ENCODE peak calls at places on chromosomes 13 and 19, in seven cellular contexts. One of them, this sample, is unnamed.

GRCh38 chr13:40665754-40666057 is 735 bp downstream of the FOXO1 start:
- DNase-seq in HepG2: no peak
- DNase-seq in SK-N-SH: peak
- DNase-seq in K562: peak
- DNase-seq in H1: no peak
- DNase-seq in HCT116: no peak
- DNase-seq in GM12878: no peak
- DNase-seq in this sample: no peak

GRCh38 chr19:5128251-5128931 is 159.5 kb downstream of the KDM4B start:
- DNase-seq in HepG2: no peak
- DNase-seq in SK-N-SH: peak
- DNase-seq in K562: peak
- DNase-seq in H1: no peak
- DNase-seq in HCT116: no peak
- DNase-seq in GM12878: no peak
- DNase-seq in this sample: no peak

GRCh38 chr13:52411629-52412028 is 5.7 kb upstream of the THSD1 start:
- DNase-seq in HepG2: no peak
- DNase-seq in SK-N-SH: no peak
- DNase-seq in K562: no peak
- DNase-seq in H1: no peak
- DNase-seq in HCT116: no peak
- DNase-seq in GM12878: peak
- DNase-seq in this sample: no peak

GRCh38 chr13:113443991-113444390 is 9.3 kb downstream of the ADPRHL1 start:
- DNase-seq in HepG2: no peak
- DNase-seq in SK-N-SH: no peak
- DNase-seq in K562: no peak
- DNase-seq in H1: no peak
- DNase-seq in HCT116: no peak
- DNase-seq in GM12878: no peak
- DNase-seq in this sample: no peak

GRCh38 chr19:29845576-29846176 is 33.9 kb downstream of the CCNE1 start:
- DNase-seq in HepG2: no peak
- DNase-seq in SK-N-SH: peak
- DNase-seq in K562: peak
- DNase-seq in H1: no peak
- DNase-seq in HCT116: no peak
- DNase-seq in GM12878: no peak
- DNase-seq in this sample: peak

GRCh38 chr13:26051231-26052135 is at the start of gene SHISA2:
- DNase-seq in HepG2: no peak
- DNase-seq in SK-N-SH: peak
- DNase-seq in K562: no peak
- DNase-seq in H1: peak
- DNase-seq in HCT116: no peak
- DNase-seq in GM12878: no peak
- DNase-seq in this sample: peak

GRCh38 chr19:4908311-4908710 is 990 bp upstream of the UHRF1 start:
- DNase-seq in HepG2: peak
- DNase-seq in SK-N-SH: no peak
- DNase-seq in K562: no peak
- DNase-seq in H1: no peak
- DNase-seq in HCT116: no peak
- DNase-seq in GM12878: no peak
- DNase-seq in this sample: no peak

GRCh38 chr13:110559429-110559943 is 2.0 kb downstream of the RAB20 start:
- DNase-seq in HepG2: no peak
- DNase-seq in SK-N-SH: no peak
- DNase-seq in K562: no peak
- DNase-seq in H1: no peak
- DNase-seq in HCT116: no peak
- DNase-seq in GM12878: no peak
- DNase-seq in this sample: peak

GRCh38 chr19:30076751-30077670 is 135.0 kb downstream of the URI1 start:
- DNase-seq in HepG2: no peak
- DNase-seq in SK-N-SH: peak
- DNase-seq in K562: no peak
- DNase-seq in H1: no peak
- DNase-seq in HCT116: no peak
- DNase-seq in GM12878: no peak
- DNase-seq in this sample: no peak

GRCh38 chr19:44753932-44754742 is 5.6 kb downstream of the BCL3 start:
- DNase-seq in HepG2: no peak
- DNase-seq in SK-N-SH: peak
- DNase-seq in K562: peak
- DNase-seq in H1: no peak
- DNase-seq in HCT116: no peak
- DNase-seq in GM12878: no peak
- DNase-seq in this sample: peak

GRCh38 chr19:18741566-18742121 is 49.5 kb downstream of the COMP start:
- DNase-seq in HepG2: peak
- DNase-seq in SK-N-SH: no peak
- DNase-seq in K562: no peak
- DNase-seq in H1: no peak
- DNase-seq in HCT116: no peak
- DNase-seq in GM12878: no peak
- DNase-seq in this sample: peak

GRCh38 chr13:99275093-99275469 is 16.9 kb upstream of the GPR18 start:
- DNase-seq in HepG2: no peak
- DNase-seq in SK-N-SH: no peak
- DNase-seq in K562: no peak
- DNase-seq in H1: no peak
- DNase-seq in HCT116: no peak
- DNase-seq in GM12878: no peak
- DNase-seq in this sample: no peak

GRCh38 chr13:32165791-32166190 is 134.2 kb downstream of the FRY start:
- DNase-seq in HepG2: no peak
- DNase-seq in SK-N-SH: no peak
- DNase-seq in K562: no peak
- DNase-seq in H1: no peak
- DNase-seq in HCT116: no peak
- DNase-seq in GM12878: no peak
- DNase-seq in this sample: no peak

GRCh38 chr19:19434483-19435045 is 29.1 kb downstream of the GATAD2A start:
- DNase-seq in HepG2: no peak
- DNase-seq in SK-N-SH: no peak
- DNase-seq in K562: no peak
- DNase-seq in H1: no peak
- DNase-seq in HCT116: no peak
- DNase-seq in GM12878: no peak
- DNase-seq in this sample: no peak

GRCh38 chr13:76939215-76939614 is 9.1 kb upstream of the ACOD1 start:
- DNase-seq in HepG2: no peak
- DNase-seq in SK-N-SH: no peak
- DNase-seq in K562: no peak
- DNase-seq in H1: no peak
- DNase-seq in HCT116: no peak
- DNase-seq in GM12878: no peak
- DNase-seq in this sample: no peak

GRCh38 chr19:4144666-4145261 is 8.7 kb upstream of the CREB3L3 start:
- DNase-seq in HepG2: no peak
- DNase-seq in SK-N-SH: peak
- DNase-seq in K562: peak
- DNase-seq in H1: no peak
- DNase-seq in HCT116: peak
- DNase-seq in GM12878: no peak
- DNase-seq in this sample: no peak

GRCh38 chr13:28318418-28318995 is 176.4 kb downstream of the FLT1 start:
- DNase-seq in HepG2: no peak
- DNase-seq in SK-N-SH: no peak
- DNase-seq in K562: no peak
- DNase-seq in H1: no peak
- DNase-seq in HCT116: no peak
- DNase-seq in GM12878: no peak
- DNase-seq in this sample: no peak

GRCh38 chr19:3343619-3344502 is 22.5 kb upstream of the NFIC start:
- DNase-seq in HepG2: peak
- DNase-seq in SK-N-SH: peak
- DNase-seq in K562: peak
- DNase-seq in H1: no peak
- DNase-seq in HCT116: peak
- DNase-seq in GM12878: no peak
- DNase-seq in this sample: peak

GRCh38 chr19:1093811-1094553 is 1.2 kb downstream of the POLR2E start:
- DNase-seq in HepG2: peak
- DNase-seq in SK-N-SH: no peak
- DNase-seq in K562: no peak
- DNase-seq in H1: no peak
- DNase-seq in HCT116: no peak
- DNase-seq in GM12878: no peak
- DNase-seq in this sample: no peak

GRCh38 chr19:41691268-41691970 is 3.3 kb upstream of the CEACAM7 start:
- DNase-seq in HepG2: no peak
- DNase-seq in SK-N-SH: peak
- DNase-seq in K562: peak
- DNase-seq in H1: no peak
- DNase-seq in HCT116: no peak
- DNase-seq in GM12878: no peak
- DNase-seq in this sample: peak

GRCh38 chr19:3108775-3109174 is 14.6 kb downstream of the GNA11 start:
- DNase-seq in HepG2: peak
- DNase-seq in SK-N-SH: peak
- DNase-seq in K562: peak
- DNase-seq in H1: peak
- DNase-seq in HCT116: no peak
- DNase-seq in GM12878: no peak
- DNase-seq in this sample: peak

GRCh38 chr13:52010890-52011689 is at the start of gene ATP7B:
- DNase-seq in HepG2: peak
- DNase-seq in SK-N-SH: peak
- DNase-seq in K562: peak
- DNase-seq in H1: no peak
- DNase-seq in HCT116: no peak
- DNase-seq in GM12878: no peak
- DNase-seq in this sample: no peak

GRCh38 chr13:20412761-20413355 is 112.8 kb downstream of the CRYL1 start:
- DNase-seq in HepG2: no peak
- DNase-seq in SK-N-SH: no peak
- DNase-seq in K562: no peak
- DNase-seq in H1: peak
- DNase-seq in HCT116: no peak
- DNase-seq in GM12878: no peak
- DNase-seq in this sample: no peak

GRCh38 chr13:32121316-32121715 is 89.7 kb downstream of the FRY start:
- DNase-seq in HepG2: no peak
- DNase-seq in SK-N-SH: no peak
- DNase-seq in K562: no peak
- DNase-seq in H1: no peak
- DNase-seq in HCT116: no peak
- DNase-seq in GM12878: no peak
- DNase-seq in this sample: no peak

GRCh38 chr19:41323430-41324125 is 13.6 kb downstream of the CCDC97 start:
- DNase-seq in HepG2: peak
- DNase-seq in SK-N-SH: peak
- DNase-seq in K562: peak
- DNase-seq in H1: no peak
- DNase-seq in HCT116: no peak
- DNase-seq in GM12878: no peak
- DNase-seq in this sample: no peak

GRCh38 chr13:73870036-73870741 is 264.0 kb downstream of the KLF12 start:
- DNase-seq in HepG2: no peak
- DNase-seq in SK-N-SH: no peak
- DNase-seq in K562: no peak
- DNase-seq in H1: no peak
- DNase-seq in HCT116: no peak
- DNase-seq in GM12878: no peak
- DNase-seq in this sample: no peak
- TF ChIP-seq JUND in HepG2: no peak
- TF ChIP-seq JUND in SK-N-SH: no peak
- TF ChIP-seq JUND in K562: no peak
- TF ChIP-seq JUND in H1: no peak
- TF ChIP-seq JUND in HCT116: no peak
- TF ChIP-seq JUND in GM12878: no peak
- TF ChIP-seq JUND in this sample: no peak

DNA sequence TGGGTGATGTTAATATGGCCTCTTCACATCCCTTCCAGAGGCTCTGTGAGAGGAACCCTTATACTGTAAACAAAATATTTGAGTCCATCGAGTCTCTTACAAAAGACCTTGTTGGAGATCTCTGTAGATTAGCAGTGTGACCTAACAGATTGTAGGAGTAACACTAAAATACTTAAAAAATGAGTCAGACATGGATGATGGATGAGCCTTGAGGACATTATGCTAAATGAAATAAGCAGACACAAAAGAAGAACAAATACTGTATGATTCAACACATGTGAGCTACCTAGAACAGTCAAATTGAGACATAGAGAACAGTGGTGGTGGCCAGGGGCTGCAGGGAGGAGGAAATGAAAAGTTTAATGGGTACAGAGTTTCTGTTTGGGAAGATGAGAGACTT is 152.2 kb upstream of the UBL3 start:
- DNase-seq in HepG2: no peak
- DNase-seq in SK-N-SH: no peak
- DNase-seq in K562: no peak
- DNase-seq in H1: no peak
- DNase-seq in HCT116: no peak
- DNase-seq in GM12878: no peak
- DNase-seq in this sample: no peak
- TF ChIP-seq JUND in HepG2: no peak
- TF ChIP-seq JUND in SK-N-SH: peak
- TF ChIP-seq JUND in K562: no peak
- TF ChIP-seq JUND in H1: no peak
- TF ChIP-seq JUND in HCT116: no peak
- TF ChIP-seq JUND in GM12878: no peak
- TF ChIP-seq JUND in this sample: no peak

DNA sequence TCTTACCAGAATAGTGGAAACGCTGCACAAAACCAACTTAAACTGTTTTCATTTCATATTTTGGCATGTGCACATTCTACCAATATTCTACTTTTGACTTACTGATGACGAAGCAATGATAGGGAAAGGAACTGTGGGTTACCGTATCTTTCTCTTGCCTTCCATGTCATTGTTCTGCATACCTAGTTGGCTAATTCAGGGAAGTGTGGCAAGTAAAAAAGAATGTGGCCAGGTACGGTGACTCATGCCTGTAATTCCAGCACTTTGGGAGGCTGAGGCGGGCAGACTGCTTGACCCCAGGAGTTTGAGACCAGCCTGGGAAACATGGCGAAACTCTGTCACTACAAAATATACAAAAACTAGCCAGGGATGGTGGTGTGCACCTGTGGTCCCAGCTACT is 108.2 kb downstream of the SIPA1L3 start:
- DNase-seq in HepG2: no peak
- DNase-seq in SK-N-SH: no peak
- DNase-seq in K562: no peak
- DNase-seq in H1: no peak
- DNase-seq in HCT116: no peak
- DNase-seq in GM12878: no peak
- DNase-seq in this sample: no peak
- TF ChIP-seq JUND in HepG2: no peak
- TF ChIP-seq JUND in SK-N-SH: no peak
- TF ChIP-seq JUND in K562: no peak
- TF ChIP-seq JUND in H1: no peak
- TF ChIP-seq JUND in HCT116: peak
- TF ChIP-seq JUND in GM12878: no peak
- TF ChIP-seq JUND in this sample: no peak

DNA sequence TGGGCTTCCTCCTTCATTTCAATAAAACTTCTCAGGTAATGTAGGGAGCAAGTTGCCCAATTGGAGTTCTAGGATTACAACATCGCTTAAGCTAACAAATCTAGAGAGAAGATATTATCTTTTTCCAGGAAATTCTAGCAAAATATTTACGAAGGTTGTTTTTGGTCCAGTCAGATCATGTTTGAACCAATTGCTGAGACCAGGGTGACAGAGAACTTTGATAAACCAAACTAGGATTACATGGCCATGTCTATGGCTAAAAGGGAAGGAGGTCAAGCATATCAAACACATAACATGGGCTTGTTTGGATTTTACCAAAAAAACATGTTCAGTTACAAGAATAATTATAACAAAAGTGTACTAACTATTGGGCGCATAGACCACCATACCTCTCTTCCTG is 442.4 kb upstream of the SGCG start:
- DNase-seq in HepG2: peak
- DNase-seq in SK-N-SH: no peak
- DNase-seq in K562: no peak
- DNase-seq in H1: no peak
- DNase-seq in HCT116: no peak
- DNase-seq in GM12878: no peak
- DNase-seq in this sample: no peak
- TF ChIP-seq JUND in HepG2: no peak
- TF ChIP-seq JUND in SK-N-SH: no peak
- TF ChIP-seq JUND in K562: no peak
- TF ChIP-seq JUND in H1: no peak
- TF ChIP-seq JUND in HCT116: no peak
- TF ChIP-seq JUND in GM12878: no peak
- TF ChIP-seq JUND in this sample: no peak

This sample was measured in T47D.